ENCODE peak calls at places on chromosomes 6 and 20, in nine cellular contexts. X, D, U, Q, S, K, N, G and T are unnamed samples.

GRCh38 chr6:29762781-29763214 is 39.6 kb downstream of the HLA-F start:
- DNase-seq in S (no peak), D (no peak), K (no peak), Q (no peak), X (peak), N (no peak), G (no peak), U (peak), T (no peak)

GRCh38 chr20:10467985-10468845 is 33.1 kb downstream of the SLX4IP start:
- DNase-seq in K (no peak), Q (no peak), G (no peak), D (peak), U (no peak), N (no peak), S (no peak), X (no peak), T (no peak)

GRCh38 chr6:157096522-157096921 is 226.8 kb downstream of the TMEM242 start:
- DNase-seq in X (peak), N (no peak), D (no peak), Q (no peak), G (no peak), S (peak), K (no peak), U (no peak), T (no peak)

GRCh38 chr20:63230800-63231268 is 4.9 kb upstream of the BIRC7 start:
- DNase-seq in G (no peak), S (no peak), K (peak), N (no peak), D (peak), Q (no peak), U (peak), X (no peak), T (no peak)

GRCh38 chr6:30325150-30325872 is 1.4 kb upstream of the TRIM39 start:
- DNase-seq in G (peak), Q (no peak), K (peak), S (peak), X (peak), D (peak), U (peak), N (peak), T (no peak)

GRCh38 chr6:56022678-56023077 is 147.3 kb upstream of the BMP5 start:
- DNase-seq in N (no peak), G (no peak), X (no peak), S (no peak), Q (no peak), D (no peak), K (no peak), U (no peak), T (no peak)

GRCh38 chr6:167005350-167006159 is 6.4 kb downstream of the CEP43 start:
- DNase-seq in G (no peak), D (no peak), X (no peak), U (peak), S (no peak), K (no peak), N (no peak), Q (no peak), T (no peak)

GRCh38 chr6:159529820-159530405 is 163.1 kb downstream of the SOD2 start:
- DNase-seq in G (no peak), S (no peak), D (no peak), U (no peak), Q (no peak), X (no peak), N (no peak), K (no peak), T (no peak)

GRCh38 chr6:99603421-99604160 is 3.0 kb upstream of the PRDM13 start:
- DNase-seq in X (no peak), N (no peak), U (no peak), Q (no peak), K (peak), S (peak), D (peak), G (peak), T (no peak)

GRCh38 chr6:31752739-31753319 is 9.6 kb upstream of the SAPCD1 start:
- DNase-seq in S (no peak), N (no peak), K (no peak), Q (no peak), X (no peak), D (peak), G (no peak), U (no peak), T (no peak)

GRCh38 chr6:98471444-98471843 is 362.9 kb upstream of the POU3F2 start:
- DNase-seq in G (no peak), D (no peak), N (no peak), K (no peak), S (no peak), U (no peak), X (no peak), Q (no peak), T (no peak)

GRCh38 chr20:35306931-35307517 is 14.8 kb upstream of the FAM83C start:
- DNase-seq in N (peak), D (peak), S (no peak), K (peak), Q (no peak), G (peak), X (peak), U (peak), T (peak)

GRCh38 chr6:12804967-12805645 is 88.5 kb downstream of the PHACTR1 start:
- DNase-seq in K (no peak), X (no peak), D (no peak), Q (no peak), U (no peak), N (no peak), S (no peak), G (no peak), T (no peak)

GRCh38 chr6:87078983-87079616 is 15.8 kb downstream of the CGA start:
- DNase-seq in U (peak), N (peak), G (peak), X (peak), D (peak), Q (no peak), K (peak), S (peak), T (peak)

GRCh38 chr20:4091332-4092135 is 76.2 kb upstream of the RNF24 start:
- DNase-seq in K (peak), X (peak), Q (no peak), S (peak), G (peak), D (peak), U (peak), N (peak), T (no peak)

GRCh38 chr20:21513881-21514540 is at the start of gene NKX2-2:
- DNase-seq in Q (no peak), U (no peak), D (no peak), N (no peak), X (no peak), K (peak), G (no peak), S (no peak), T (no peak)

GRCh38 chr6:71608646-71609045 is 277.7 kb upstream of the RIMS1 start:
- DNase-seq in Q (no peak), S (no peak), X (no peak), D (no peak), G (no peak), K (no peak), N (no peak), U (no peak), T (no peak)

GRCh38 chr6:38638941-38639497 is 710 bp downstream of the BTBD9 start:
- DNase-seq in S (no peak), U (peak), Q (no peak), D (peak), G (peak), K (peak), X (peak), N (peak), T (peak)

GRCh38 chr6:118660218-118660569 is 8.8 kb upstream of the CEP85L start:
- DNase-seq in K (no peak), X (no peak), G (peak), D (peak), U (no peak), S (no peak), N (peak), Q (no peak), T (no peak)

GRCh38 chr6:8177721-8178120 is 75.4 kb upstream of the EEF1E1 start:
- DNase-seq in X (no peak), N (no peak), S (no peak), Q (no peak), K (no peak), G (no peak), U (no peak), D (peak), T (no peak)

GRCh38 chr20:60071965-60072364 is 113.7 kb downstream of the CDH26 start:
- DNase-seq in S (no peak), U (no peak), X (no peak), D (no peak), N (no peak), G (no peak), Q (peak), K (no peak), T (no peak)

GRCh38 chr6:11213305-11214106 is 19.0 kb downstream of the NEDD9 start:
- DNase-seq in S (no peak), K (no peak), G (no peak), Q (no peak), N (no peak), U (no peak), X (no peak), D (no peak), T (no peak)

GRCh38 chr6:157054531-157054979 is 268.8 kb downstream of the TMEM242 start:
- DNase-seq in S (no peak), X (no peak), N (peak), D (no peak), U (no peak), Q (no peak), G (peak), K (no peak), T (no peak)

GRCh38 chr20:35144694-35145093 is 2.4 kb downstream of the EDEM2 start:
- DNase-seq in D (no peak), Q (no peak), N (no peak), S (no peak), K (no peak), G (no peak), X (no peak), U (no peak), T (no peak)

GRCh38 chr20:20241966-20242365 is 125.9 kb upstream of the INSM1 start:
- DNase-seq in X (no peak), U (no peak), S (no peak), D (no peak), N (no peak), K (no peak), G (no peak), Q (no peak), T (no peak)

GRCh38 chr20:48456361-48457184 is 371.2 kb downstream of the PREX1 start:
- DNase-seq in U (no peak), N (no peak), S (no peak), X (no peak), G (no peak), K (no peak), Q (no peak), D (no peak), T (no peak)

GRCh38 chr6:43705996-43706395 is 18.4 kb upstream of the MRPS18A start:
- DNase-seq in K (no peak), G (no peak), S (no peak), D (peak), U (no peak), X (no peak), Q (no peak), N (no peak), T (no peak)